ENCODE peak calls at places on chromosomes 11 and 22, in six cellular contexts. M, W, P, D, B and Q are unnamed samples.

GRCh38 chr11:92397356-92397755 is 172.7 kb downstream of the FAT3 start:
- DNase-seq in M (no peak), W (no peak), P (no peak), D (no peak), B (no peak), Q (no peak)

GRCh38 chr11:32290783-32291182 is 144.6 kb downstream of the WT1 start:
- DNase-seq in M (no peak), W (no peak), P (no peak), D (no peak), B (no peak), Q (no peak)

GRCh38 chr11:89477175-89477574 is 14.0 kb downstream of the NOX4 start:
- DNase-seq in M (no peak), W (no peak), P (peak; percentile 37), D (no peak), B (no peak), Q (no peak)

GRCh38 chr11:13440100-13440855 is 22.7 kb downstream of the BTBD10 start:
- DNase-seq in M (peak; percentile 96), W (no peak), P (peak; percentile 34), D (no peak), B (no peak), Q (no peak)

GRCh38 chr11:72522186-72522585 is 87.9 kb upstream of the CLPB start:
- DNase-seq in M (no peak), W (no peak), P (no peak), D (no peak), B (no peak), Q (no peak)

GRCh38 chr11:71247551-71248250 is 4.7 kb downstream of the SHANK2 start:
- DNase-seq in M (no peak), W (no peak), P (peak; percentile 43), D (peak; percentile 36), B (no peak), Q (no peak)

GRCh38 chr11:75946531-75947530 is 131.8 kb downstream of the UVRAG start:
- DNase-seq in M (peak; percentile 79), W (no peak), P (peak; percentile 11), D (no peak), B (no peak), Q (no peak)

GRCh38 chr22:37806409-37807338 is 1.1 kb upstream of the GCAT start:
- DNase-seq in M (no peak), W (no peak), P (peak; percentile 43), D (no peak), B (no peak), Q (no peak)

GRCh38 chr22:41445171-41446056 is 1.2 kb downstream of the TOB2 start:
- DNase-seq in M (peak; percentile 14), W (no peak), P (peak; percentile 33), D (no peak), B (no peak), Q (no peak)

GRCh38 chr11:58919561-58919960 is 19.7 kb upstream of the GLYATL1 start:
- DNase-seq in M (no peak), W (no peak), P (no peak), D (no peak), B (no peak), Q (no peak)

GRCh38 chr11:115437902-115438575 is 66.2 kb downstream of the CADM1 start:
- DNase-seq in M (no peak), W (no peak), P (no peak), D (no peak), B (no peak), Q (no peak)

GRCh38 chr11:12085371-12086251 is 24.8 kb upstream of the MICAL2 start:
- DNase-seq in M (no peak), W (no peak), P (no peak), D (no peak), B (no peak), Q (no peak)

GRCh38 chr11:93626038-93626437 is 35.4 kb upstream of the CEP295 start:
- DNase-seq in M (no peak), W (no peak), P (no peak), D (no peak), B (no peak), Q (no peak)

GRCh38 chr11:58647866-58648265 is 25.4 kb downstream of the CNTF start:
- DNase-seq in M (no peak), W (no peak), P (no peak), D (no peak), B (no peak), Q (no peak)

GRCh38 chr11:125251956-125252355 is 87.4 kb downstream of the PKNOX2 start:
- DNase-seq in M (no peak), W (no peak), P (no peak), D (no peak), B (no peak), Q (no peak)

GRCh38 chr22:37894939-37895670 is 11.0 kb upstream of the MICALL1 start:
- DNase-seq in M (no peak), W (no peak), P (no peak), D (no peak), B (no peak), Q (no peak)

GRCh38 chr11:117613521-117613920 is 183.5 kb downstream of the DSCAML1 start:
- DNase-seq in M (no peak), W (no peak), P (no peak), D (no peak), B (no peak), Q (no peak)

GRCh38 chr11:32289701-32290100 is 145.6 kb downstream of the WT1 start:
- DNase-seq in M (no peak), W (no peak), P (no peak), D (no peak), B (no peak), Q (no peak)

GRCh38 chr11:121479839-121480238 is 27.1 kb upstream of the SORL1-AS1 start:
- DNase-seq in M (no peak), W (no peak), P (no peak), D (no peak), B (no peak), Q (no peak)

GRCh38 chr11:94017446-94017845 is 3.7 kb upstream of the HEPHL1 start:
- DNase-seq in M (no peak), W (no peak), P (no peak), D (no peak), B (no peak), Q (no peak)

DNA sequence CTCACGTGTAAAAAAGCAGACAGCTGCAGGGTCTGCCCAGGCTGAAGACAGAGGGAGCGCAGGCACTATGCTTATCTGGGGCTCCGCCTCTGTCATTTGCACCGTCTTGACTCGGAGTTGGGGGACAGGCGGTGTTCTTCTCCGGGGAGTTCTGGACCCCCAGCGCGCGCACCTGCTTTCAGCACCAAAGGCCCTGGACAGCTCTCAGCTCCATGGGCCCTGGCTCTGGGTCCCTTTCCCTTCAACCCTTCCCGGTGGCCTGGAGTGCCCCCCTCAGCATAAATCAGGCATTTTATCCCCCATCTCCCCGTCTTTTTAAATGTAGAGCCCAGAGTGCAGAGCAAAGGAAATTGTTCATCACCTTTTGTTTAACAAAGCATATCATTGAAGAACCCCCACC is 1.5 kb downstream of the SEZ6L start:
- DNase-seq in M (no peak), W (no peak), P (peak; percentile 17), D (no peak), B (peak; percentile 77), Q (no peak)
- TF ChIP-seq CTCF in M (no peak), W (no peak), P (no peak), D (no peak), B (no peak), Q (peak; percentile 43)

GRCh38 chr11:82908311-82908710 is 6.8 kb downstream of the DDIAS start:
- DNase-seq in M (no peak), W (no peak), P (no peak), D (no peak), B (no peak), Q (no peak)

GRCh38 chr11:82907376-82907775 is 5.8 kb downstream of the DDIAS start:
- DNase-seq in M (no peak), W (no peak), P (no peak), D (no peak), B (no peak), Q (no peak)

GRCh38 chr11:82906931-82907330 is 5.4 kb downstream of the DDIAS start:
- DNase-seq in M (no peak), W (no peak), P (no peak), D (no peak), B (no peak), Q (no peak)

GRCh38 chr11:82903843-82904586 is 2.5 kb downstream of the DDIAS start:
- DNase-seq in M (no peak), W (no peak), P (no peak), D (no peak), B (no peak), Q (no peak)

GRCh38 chr11:82906236-82906635 is 4.7 kb downstream of the DDIAS start:
- DNase-seq in M (peak; percentile 54), W (no peak), P (no peak), D (no peak), B (no peak), Q (no peak)
- TF ChIP-seq CTCF in M (peak; percentile 39), W (no peak), P (peak; percentile 58), D (peak; percentile 60), B (peak; percentile 69), Q (peak; percentile 88)

GRCh38 chr22:39135092-39135896 is 17.2 kb downstream of the CBX7 start:
- DNase-seq in M (peak; percentile 39), W (no peak), P (peak; percentile 28), D (peak; percentile 50), B (peak; percentile 87), Q (no peak)
- TF ChIP-seq CTCF in M (peak; percentile 58), W (peak; percentile 68), P (peak; percentile 34), D (peak; percentile 35), B (peak; percentile 65), Q (peak; percentile 82)

DNA sequence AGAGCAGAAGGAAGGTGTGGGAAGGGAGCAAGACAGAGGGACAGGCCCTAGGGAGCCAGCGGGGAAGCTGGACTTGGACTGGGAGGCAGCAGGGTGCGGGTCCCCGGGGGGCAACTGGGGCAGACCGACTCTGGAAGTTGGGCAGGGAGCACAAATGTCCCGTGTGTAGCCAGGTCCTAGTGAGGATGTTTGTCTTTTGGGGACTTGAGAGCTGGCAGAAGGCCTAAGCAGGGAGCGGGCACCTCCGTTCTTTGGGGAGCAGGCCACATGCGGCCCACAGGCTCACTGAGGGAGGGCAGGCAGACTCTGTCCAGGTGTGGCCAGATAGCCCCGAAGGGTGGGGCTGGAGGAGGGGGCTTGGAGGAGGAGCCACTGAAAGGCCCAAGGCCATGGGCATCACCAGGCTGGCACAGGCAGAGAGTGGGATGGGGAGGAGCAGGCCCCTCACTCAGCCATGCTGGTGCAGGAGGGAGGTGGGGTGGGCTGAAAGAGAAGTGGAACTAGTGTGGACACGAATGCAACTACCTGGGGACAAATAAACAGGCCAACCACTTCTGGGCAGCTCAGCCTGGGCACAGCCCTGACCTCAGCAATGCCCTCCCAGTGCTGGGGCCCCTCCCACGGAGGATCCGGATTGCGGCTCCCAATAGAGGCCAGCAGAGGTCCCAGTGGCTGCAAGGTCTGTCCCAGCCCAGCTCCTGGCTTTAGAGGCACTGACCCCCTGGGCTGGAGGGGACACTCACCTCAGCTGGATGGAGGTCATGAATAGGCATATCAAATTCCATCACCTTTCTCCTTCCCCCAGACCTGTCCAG is 1.3 kb upstream of the SCARF2 start:
- DNase-seq in M (peak; percentile 18), W (no peak), P (no peak), D (no peak), B (no peak), Q (no peak)
- TF ChIP-seq CTCF in M (peak; percentile 29), W (no peak), P (no peak), D (no peak), B (peak; percentile 34), Q (peak; percentile 27)

GRCh38 chr11:113494021-113494420 is 18.8 kb upstream of the DRD2 start:
- DNase-seq in M (no peak), W (no peak), P (no peak), D (no peak), B (no peak), Q (no peak)
- TF ChIP-seq CTCF in M (peak; percentile 12), W (no peak), P (no peak), D (no peak), B (no peak), Q (no peak)